ENCODE peak calls at places on chromosome X, in six cellular contexts. One of them, this sample, is unnamed.

GRCh38 chrX:100964362-100964761 is 5.1 kb upstream of the ARL13A start:
- DNase-seq in foreskin fibroblast: no peak
- DNase-seq in Calu3: no peak
- DNase-seq in thoracic aorta: no peak
- DNase-seq in CD4-positive, alpha-beta T cell: no peak
- DNase-seq in H9: no peak
- DNase-seq in this sample: no peak

GRCh38 chrX:121308276-121308805 is 260.9 kb downstream of the GLUD2 start:
- DNase-seq in foreskin fibroblast: peak; percentile 69
- DNase-seq in Calu3: peak; percentile 36
- DNase-seq in thoracic aorta: no peak
- DNase-seq in CD4-positive, alpha-beta T cell: no peak
- DNase-seq in H9: peak; percentile 35
- DNase-seq in this sample: peak; percentile 71

GRCh38 chrX:19867411-19867732 is 20.0 kb downstream of the SH3KBP1 start:
- DNase-seq in foreskin fibroblast: no peak
- DNase-seq in Calu3: no peak
- DNase-seq in thoracic aorta: no peak
- DNase-seq in CD4-positive, alpha-beta T cell: no peak
- DNase-seq in H9: no peak
- DNase-seq in this sample: peak; percentile 68

GRCh38 chrX:68938244-68939004 is 109.6 kb downstream of the EFNB1 start:
- DNase-seq in foreskin fibroblast: no peak
- DNase-seq in Calu3: no peak
- DNase-seq in thoracic aorta: no peak
- DNase-seq in CD4-positive, alpha-beta T cell: no peak
- DNase-seq in H9: peak; percentile 24
- DNase-seq in this sample: peak; percentile 86

GRCh38 chrX:109928596-109929335 is 74.1 kb upstream of the TMEM164 start:
- DNase-seq in foreskin fibroblast: no peak
- DNase-seq in Calu3: no peak
- DNase-seq in thoracic aorta: no peak
- DNase-seq in CD4-positive, alpha-beta T cell: no peak
- DNase-seq in H9: no peak
- DNase-seq in this sample: no peak

GRCh38 chrX:140273921-140274320 is 230.9 kb downstream of the SOX3 start:
- DNase-seq in foreskin fibroblast: no peak
- DNase-seq in Calu3: no peak
- DNase-seq in thoracic aorta: no peak
- DNase-seq in CD4-positive, alpha-beta T cell: no peak
- DNase-seq in H9: no peak
- DNase-seq in this sample: no peak

GRCh38 chrX:46180258-46180687 is 364.9 kb downstream of the ZNF674 start:
- DNase-seq in foreskin fibroblast: peak; percentile 42
- DNase-seq in Calu3: peak; percentile 48
- DNase-seq in thoracic aorta: no peak
- DNase-seq in CD4-positive, alpha-beta T cell: no peak
- DNase-seq in H9: no peak
- DNase-seq in this sample: peak; percentile 70

GRCh38 chrX:20947411-20947912 is 426.8 kb upstream of the CNKSR2 start:
- DNase-seq in foreskin fibroblast: no peak
- DNase-seq in Calu3: no peak
- DNase-seq in thoracic aorta: no peak
- DNase-seq in CD4-positive, alpha-beta T cell: no peak
- DNase-seq in H9: no peak
- DNase-seq in this sample: no peak

GRCh38 chrX:2712890-2713860 is 22.1 kb downstream of the CD99 start:
- DNase-seq in foreskin fibroblast: no peak
- DNase-seq in Calu3: no peak
- DNase-seq in thoracic aorta: no peak
- DNase-seq in CD4-positive, alpha-beta T cell: no peak
- DNase-seq in H9: no peak
- DNase-seq in this sample: no peak

GRCh38 chrX:20197641-20198210 is 56.1 kb upstream of the EIF1AX start:
- DNase-seq in foreskin fibroblast: no peak
- DNase-seq in Calu3: no peak
- DNase-seq in thoracic aorta: no peak
- DNase-seq in CD4-positive, alpha-beta T cell: no peak
- DNase-seq in H9: no peak
- DNase-seq in this sample: no peak

GRCh38 chrX:67543818-67544217 is at the start of gene AR:
- DNase-seq in foreskin fibroblast: peak; percentile 77
- DNase-seq in Calu3: peak; percentile 10
- DNase-seq in thoracic aorta: no peak
- DNase-seq in CD4-positive, alpha-beta T cell: no peak
- DNase-seq in H9: peak; percentile 85
- DNase-seq in this sample: peak; percentile 57

GRCh38 chrX:4754878-4755604 is 1041.6 kb upstream of the PRKX start:
- DNase-seq in foreskin fibroblast: no peak
- DNase-seq in Calu3: no peak
- DNase-seq in thoracic aorta: no peak
- DNase-seq in CD4-positive, alpha-beta T cell: no peak
- DNase-seq in H9: no peak
- DNase-seq in this sample: no peak

GRCh38 chrX:34849371-34849770 is 93.2 kb upstream of the FAM47B start:
- DNase-seq in foreskin fibroblast: no peak
- DNase-seq in Calu3: no peak
- DNase-seq in thoracic aorta: no peak
- DNase-seq in CD4-positive, alpha-beta T cell: no peak
- DNase-seq in H9: no peak
- DNase-seq in this sample: peak; percentile 44

GRCh38 chrX:108439434-108439883 is at the start of gene COL4A5:
- DNase-seq in foreskin fibroblast: peak; percentile 74
- DNase-seq in Calu3: peak; percentile 65
- DNase-seq in thoracic aorta: no peak
- DNase-seq in CD4-positive, alpha-beta T cell: no peak
- DNase-seq in H9: peak; percentile 79
- DNase-seq in this sample: peak; percentile 88

GRCh38 chrX:155188786-155189185 is 27.5 kb upstream of the VBP1 start:
- DNase-seq in foreskin fibroblast: no peak
- DNase-seq in Calu3: no peak
- DNase-seq in thoracic aorta: no peak
- DNase-seq in CD4-positive, alpha-beta T cell: no peak
- DNase-seq in H9: no peak
- DNase-seq in this sample: no peak

GRCh38 chrX:108178099-108178498 is 86.5 kb downstream of the ATG4A start:
- DNase-seq in foreskin fibroblast: no peak
- DNase-seq in Calu3: no peak
- DNase-seq in thoracic aorta: no peak
- DNase-seq in CD4-positive, alpha-beta T cell: no peak
- DNase-seq in H9: no peak
- DNase-seq in this sample: no peak

GRCh38 chrX:39253551-39253950 is 452.3 kb downstream of the MID1IP1 start:
- DNase-seq in foreskin fibroblast: no peak
- DNase-seq in Calu3: no peak
- DNase-seq in thoracic aorta: no peak
- DNase-seq in CD4-positive, alpha-beta T cell: no peak
- DNase-seq in H9: no peak
- DNase-seq in this sample: no peak

GRCh38 chrX:11725631-11726442 is 32.2 kb upstream of the MSL3 start:
- DNase-seq in foreskin fibroblast: no peak
- DNase-seq in Calu3: no peak
- DNase-seq in thoracic aorta: no peak
- DNase-seq in CD4-positive, alpha-beta T cell: no peak
- DNase-seq in H9: no peak
- DNase-seq in this sample: no peak

GRCh38 chrX:45324941-45325340 is 124.3 kb upstream of the DIPK2B start:
- DNase-seq in foreskin fibroblast: no peak
- DNase-seq in Calu3: no peak
- DNase-seq in thoracic aorta: no peak
- DNase-seq in CD4-positive, alpha-beta T cell: no peak
- DNase-seq in H9: no peak
- DNase-seq in this sample: peak; percentile 73

GRCh38 chrX:153974003-153974725 is 1.6 kb downstream of the TMEM187 start:
- DNase-seq in foreskin fibroblast: no peak
- DNase-seq in Calu3: no peak
- DNase-seq in thoracic aorta: no peak
- DNase-seq in CD4-positive, alpha-beta T cell: no peak
- DNase-seq in H9: peak; percentile 20
- DNase-seq in this sample: no peak

GRCh38 chrX:46381630-46382029 is 163.6 kb downstream of the ZNF674 start:
- DNase-seq in foreskin fibroblast: no peak
- DNase-seq in Calu3: peak; percentile 53
- DNase-seq in thoracic aorta: no peak
- DNase-seq in CD4-positive, alpha-beta T cell: peak; percentile 5
- DNase-seq in H9: peak; percentile 40
- DNase-seq in this sample: peak; percentile 19

GRCh38 chrX:142184756-142185602 is 20.1 kb downstream of the MAGEC2 start:
- DNase-seq in foreskin fibroblast: no peak
- DNase-seq in Calu3: no peak
- DNase-seq in thoracic aorta: no peak
- DNase-seq in CD4-positive, alpha-beta T cell: no peak
- DNase-seq in H9: no peak
- DNase-seq in this sample: no peak

GRCh38 chrX:79559290-79559689 is 192.2 kb upstream of the ITM2A start:
- DNase-seq in foreskin fibroblast: no peak
- DNase-seq in Calu3: no peak
- DNase-seq in thoracic aorta: no peak
- DNase-seq in CD4-positive, alpha-beta T cell: no peak
- DNase-seq in H9: no peak
- DNase-seq in this sample: no peak

GRCh38 chrX:140764401-140764919 is 54.9 kb downstream of the LINC00632 start:
- DNase-seq in foreskin fibroblast: peak; percentile 57
- DNase-seq in Calu3: no peak
- DNase-seq in thoracic aorta: peak; percentile 2
- DNase-seq in CD4-positive, alpha-beta T cell: no peak
- DNase-seq in H9: peak; percentile 84
- DNase-seq in this sample: peak; percentile 67

GRCh38 chrX:27890611-27891010 is 82.8 kb downstream of the MAGEB10 start:
- DNase-seq in foreskin fibroblast: peak; percentile 12
- DNase-seq in Calu3: no peak
- DNase-seq in thoracic aorta: no peak
- DNase-seq in CD4-positive, alpha-beta T cell: no peak
- DNase-seq in H9: no peak
- DNase-seq in this sample: peak; percentile 71

GRCh38 chrX:38732866-38733265 is 68.4 kb upstream of the MID1IP1 start:
- DNase-seq in foreskin fibroblast: no peak
- DNase-seq in Calu3: no peak
- DNase-seq in thoracic aorta: no peak
- DNase-seq in CD4-positive, alpha-beta T cell: no peak
- DNase-seq in H9: no peak
- DNase-seq in this sample: no peak

GRCh38 chrX:115284877-115285276 is 4.6 kb upstream of the LUZP4 start:
- DNase-seq in foreskin fibroblast: no peak
- DNase-seq in Calu3: no peak
- DNase-seq in thoracic aorta: no peak
- DNase-seq in CD4-positive, alpha-beta T cell: no peak
- DNase-seq in H9: no peak
- DNase-seq in this sample: peak; percentile 1

DNA sequence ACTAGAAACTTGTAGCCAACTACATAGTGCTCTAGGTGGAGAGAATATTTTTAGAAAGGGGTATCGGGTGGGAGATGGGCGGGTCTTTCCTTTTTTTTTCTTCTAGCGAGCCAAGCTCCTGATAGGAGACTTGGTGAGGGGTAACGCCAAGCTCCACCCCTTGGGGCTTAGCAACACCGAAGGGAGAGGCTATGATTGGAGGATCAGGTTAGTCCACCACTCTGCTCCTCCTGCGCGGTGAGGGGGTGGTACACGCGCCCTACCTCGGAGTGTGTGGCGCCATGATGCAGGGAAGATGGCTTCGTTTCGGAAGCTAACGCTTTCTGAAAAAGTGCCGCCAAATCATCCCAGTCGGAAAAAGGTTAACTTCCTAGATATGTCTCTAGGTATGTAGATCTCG is at the start of gene LUZP4:
- DNase-seq in foreskin fibroblast: no peak
- DNase-seq in Calu3: no peak
- DNase-seq in thoracic aorta: no peak
- DNase-seq in CD4-positive, alpha-beta T cell: no peak
- DNase-seq in H9: no peak
- DNase-seq in this sample: no peak
- TF ChIP-seq CTCF in foreskin fibroblast: no peak
- TF ChIP-seq CTCF in Calu3: no peak
- TF ChIP-seq CTCF in thoracic aorta: no peak
- TF ChIP-seq CTCF in CD4-positive, alpha-beta T cell: no peak
- TF ChIP-seq CTCF in H9: no peak
- TF ChIP-seq CTCF in this sample: no peak

DNA sequence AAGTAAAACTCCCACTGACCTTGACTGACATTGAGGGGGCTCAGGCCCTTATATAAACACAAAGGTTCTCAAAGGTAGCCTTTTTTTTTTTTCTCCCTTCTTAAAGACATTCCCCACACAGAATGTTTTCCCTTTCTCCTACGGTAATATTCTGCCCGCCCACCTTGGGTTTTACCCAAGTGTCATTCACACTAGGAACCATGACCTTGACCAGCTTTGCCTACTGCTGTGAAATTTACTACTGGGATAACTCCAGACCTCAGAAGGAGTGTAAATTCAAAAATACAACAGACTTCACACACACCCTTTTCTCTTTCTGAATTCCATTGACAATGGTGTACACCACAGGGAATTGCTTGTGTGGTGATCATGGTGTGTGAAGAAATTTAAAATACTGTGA is 589.4 kb upstream of the FTHL17 start:
- DNase-seq in foreskin fibroblast: no peak
- DNase-seq in Calu3: no peak
- DNase-seq in thoracic aorta: no peak
- DNase-seq in CD4-positive, alpha-beta T cell: no peak
- DNase-seq in H9: no peak
- DNase-seq in this sample: no peak
- TF ChIP-seq CTCF in foreskin fibroblast: no peak
- TF ChIP-seq CTCF in Calu3: no peak
- TF ChIP-seq CTCF in thoracic aorta: no peak
- TF ChIP-seq CTCF in CD4-positive, alpha-beta T cell: no peak
- TF ChIP-seq CTCF in H9: no peak
- TF ChIP-seq CTCF in this sample: no peak

DNA sequence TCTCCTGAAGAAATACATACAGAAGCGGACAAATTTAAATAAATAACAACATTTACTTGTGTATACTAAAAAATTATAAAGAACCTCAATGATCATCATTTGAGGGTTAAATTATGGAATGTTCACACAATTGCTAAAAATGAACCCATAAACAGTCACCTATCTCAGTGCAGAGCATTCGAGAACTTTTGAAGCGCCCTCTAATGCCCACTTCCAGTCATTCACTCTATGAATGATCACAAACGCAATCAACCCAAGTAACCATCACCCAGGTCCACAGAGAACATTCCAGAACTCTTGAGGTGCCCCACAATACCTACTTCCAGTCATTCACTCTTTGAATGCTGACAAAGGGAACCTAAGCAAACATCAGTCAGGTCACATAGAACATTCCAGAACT is 103.5 kb upstream of the PLAC1 start:
- DNase-seq in foreskin fibroblast: no peak
- DNase-seq in Calu3: peak; percentile 6
- DNase-seq in thoracic aorta: no peak
- DNase-seq in CD4-positive, alpha-beta T cell: no peak
- DNase-seq in H9: no peak
- DNase-seq in this sample: no peak
- TF ChIP-seq CTCF in foreskin fibroblast: peak; percentile 21
- TF ChIP-seq CTCF in Calu3: peak; percentile 20
- TF ChIP-seq CTCF in thoracic aorta: no peak
- TF ChIP-seq CTCF in CD4-positive, alpha-beta T cell: no peak
- TF ChIP-seq CTCF in H9: peak; percentile 56
- TF ChIP-seq CTCF in this sample: peak; percentile 35

DNA sequence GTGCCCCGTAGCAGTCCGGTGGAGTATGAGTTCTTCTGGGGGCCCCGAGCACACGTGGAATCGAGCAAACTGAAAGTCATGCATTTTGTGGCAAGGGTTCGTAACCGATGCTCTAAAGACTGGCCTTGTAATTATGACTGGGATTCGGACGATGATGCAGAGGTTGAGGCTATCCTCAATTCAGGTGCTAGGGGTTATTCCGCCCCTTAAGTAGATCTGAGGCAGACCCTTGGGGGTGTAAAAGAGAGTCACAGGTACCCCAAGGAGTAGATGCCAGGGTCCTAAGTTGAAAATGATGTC is 848 bp downstream of the MAGEH1 start:
- DNase-seq in foreskin fibroblast: no peak
- DNase-seq in Calu3: no peak
- DNase-seq in thoracic aorta: no peak
- DNase-seq in CD4-positive, alpha-beta T cell: no peak
- DNase-seq in H9: no peak
- DNase-seq in this sample: no peak
- TF ChIP-seq CTCF in foreskin fibroblast: no peak
- TF ChIP-seq CTCF in Calu3: no peak
- TF ChIP-seq CTCF in thoracic aorta: no peak
- TF ChIP-seq CTCF in CD4-positive, alpha-beta T cell: no peak
- TF ChIP-seq CTCF in H9: no peak
- TF ChIP-seq CTCF in this sample: no peak

This sample was measured in cardiac fibroblast.